ENCODE peak calls at places on chromosomes 1 and 21, in nine cellular contexts. T is stimulated activated CD4-positive, alpha-beta T cell treated with anti-CD3 and anti-CD28 coated beads, Interleukin-2, amount 100 ng/mL, for 24 hours; S is NCI-H1694; J is endodermal cell; A is OCI-M1; C is activated CD4-positive, CD25-positive, alpha-beta regulatory T cell treated with anti-CD3 and anti-CD28 coated beads, Interleukin-2, amount 50 U/mL, for 72 hours; F is H7; K is astrocyte; L is caudate nucleus. O is an unnamed sample.

GRCh38 chr1:33332881-33333280 is 12.0 kb upstream of the A3GALT2 start:
- DNase-seq in C (no peak), S (no peak), K (no peak), J (no peak), A (no peak), F (no peak), T (no peak), L (no peak), O (no peak)

GRCh38 chr1:119626841-119627240 is 21.2 kb downstream of the ZNF697 start:
- DNase-seq in L (no peak), F (no peak), S (no peak), A (no peak), C (no peak), J (no peak), T (no peak), K (peak; percentile 65), O (no peak)

GRCh38 chr1:246165826-246166709 is 341.0 kb downstream of the SMYD3 start:
- DNase-seq in C (no peak), L (no peak), T (no peak), S (no peak), A (peak; percentile 41), F (no peak), J (no peak), K (no peak), O (no peak)

GRCh38 chr1:102550729-102551384 is 554.1 kb upstream of the OLFM3 start:
- DNase-seq in S (no peak), T (no peak), C (no peak), L (no peak), A (peak; percentile 51), K (no peak), F (no peak), J (peak; percentile 91), O (peak; percentile 92)

GRCh38 chr1:2300004-2300771 is 72.1 kb downstream of the SKI start:
- DNase-seq in A (peak; percentile 21), J (no peak), C (peak; percentile 73), F (no peak), S (no peak), L (no peak), T (peak; percentile 79), K (no peak), O (peak; percentile 59)

GRCh38 chr21:42653492-42654061 is at the start of gene PDE9A:
- DNase-seq in F (peak; percentile 98), K (no peak), T (peak; percentile 29), L (no peak), A (no peak), C (no peak), J (peak; percentile 88), S (no peak), O (peak; percentile 72)

GRCh38 chr1:94737124-94737998 is 82.8 kb upstream of the SLC44A3 start:
- DNase-seq in A (peak; percentile 39), S (no peak), K (peak; percentile 39), C (no peak), L (no peak), T (no peak), F (no peak), J (no peak), O (no peak)

GRCh38 chr1:6438047-6438525 is 13.5 kb downstream of the ESPN start:
- DNase-seq in A (peak; percentile 71), S (peak; percentile 64), C (peak; percentile 73), F (peak; percentile 95), L (no peak), K (peak; percentile 20), J (peak; percentile 97), T (peak; percentile 74), O (peak; percentile 91)

O was measured in mesendoderm.